ENCODE peak calls at places on chromosomes 12 and 14, in four cellular contexts. One of them, this sample, is unnamed.

GRCh38 chr12:12474931-12475485 is 87.7 kb downstream of the DUSP16 start:
- DNase-seq in OCI-LY7: no peak
- DNase-seq in stimulated activated CD8-positive, alpha-beta memory T cell treated with anti-CD3 and anti-CD28 coated beads, Interleukin-4, amount 100 ng/mL, for 24 hours: peak
- DNase-seq in T-helper 17 cell: peak
- DNase-seq in this sample: no peak

GRCh38 chr14:72104011-72104613 is 171.9 kb downstream of the RGS6 start:
- DNase-seq in OCI-LY7: peak
- DNase-seq in T-helper 17 cell: no peak
- DNase-seq in stimulated activated CD8-positive, alpha-beta memory T cell treated with anti-CD3 and anti-CD28 coated beads, Interleukin-4, amount 100 ng/mL, for 24 hours: peak
- DNase-seq in this sample: no peak

GRCh38 chr12:91985002-91985767 is 160.5 kb downstream of the BTG1 start:
- DNase-seq in OCI-LY7: no peak
- DNase-seq in T-helper 17 cell: no peak
- DNase-seq in stimulated activated CD8-positive, alpha-beta memory T cell treated with anti-CD3 and anti-CD28 coated beads, Interleukin-4, amount 100 ng/mL, for 24 hours: no peak
- DNase-seq in this sample: no peak

GRCh38 chr12:70839544-70839943 is 81.0 kb downstream of the PTPRR start:
- DNase-seq in T-helper 17 cell: no peak
- DNase-seq in OCI-LY7: no peak
- DNase-seq in stimulated activated CD8-positive, alpha-beta memory T cell treated with anti-CD3 and anti-CD28 coated beads, Interleukin-4, amount 100 ng/mL, for 24 hours: no peak
- DNase-seq in this sample: no peak

GRCh38 chr12:104641862-104642261 is 185.1 kb downstream of the CHST11 start:
- DNase-seq in T-helper 17 cell: no peak
- DNase-seq in OCI-LY7: no peak
- DNase-seq in stimulated activated CD8-positive, alpha-beta memory T cell treated with anti-CD3 and anti-CD28 coated beads, Interleukin-4, amount 100 ng/mL, for 24 hours: no peak
- DNase-seq in this sample: no peak

GRCh38 chr12:52372216-52373154 is 5.2 kb upstream of the KRT85 start:
- DNase-seq in stimulated activated CD8-positive, alpha-beta memory T cell treated with anti-CD3 and anti-CD28 coated beads, Interleukin-4, amount 100 ng/mL, for 24 hours: peak
- DNase-seq in T-helper 17 cell: no peak
- DNase-seq in OCI-LY7: peak
- DNase-seq in this sample: no peak

GRCh38 chr14:42437809-42438208 is 831.1 kb downstream of the LRFN5 start:
- DNase-seq in OCI-LY7: no peak
- DNase-seq in T-helper 17 cell: no peak
- DNase-seq in stimulated activated CD8-positive, alpha-beta memory T cell treated with anti-CD3 and anti-CD28 coated beads, Interleukin-4, amount 100 ng/mL, for 24 hours: no peak
- DNase-seq in this sample: no peak

GRCh38 chr12:49340971-49341776 is 4.2 kb upstream of the C1QL4 start:
- DNase-seq in stimulated activated CD8-positive, alpha-beta memory T cell treated with anti-CD3 and anti-CD28 coated beads, Interleukin-4, amount 100 ng/mL, for 24 hours: no peak
- DNase-seq in T-helper 17 cell: no peak
- DNase-seq in OCI-LY7: no peak
- DNase-seq in this sample: no peak

GRCh38 chr12:107484219-107484618 is 201.4 kb upstream of the PWP1 start:
- DNase-seq in T-helper 17 cell: no peak
- DNase-seq in OCI-LY7: no peak
- DNase-seq in stimulated activated CD8-positive, alpha-beta memory T cell treated with anti-CD3 and anti-CD28 coated beads, Interleukin-4, amount 100 ng/mL, for 24 hours: no peak
- DNase-seq in this sample: no peak

GRCh38 chr14:30221546-30221945 is 293.9 kb upstream of the PRKD1 start:
- DNase-seq in OCI-LY7: no peak
- DNase-seq in T-helper 17 cell: no peak
- DNase-seq in stimulated activated CD8-positive, alpha-beta memory T cell treated with anti-CD3 and anti-CD28 coated beads, Interleukin-4, amount 100 ng/mL, for 24 hours: no peak
- DNase-seq in this sample: no peak

GRCh38 chr14:93747102-93747501 is 41.2 kb downstream of the PRIMA1 start:
- DNase-seq in stimulated activated CD8-positive, alpha-beta memory T cell treated with anti-CD3 and anti-CD28 coated beads, Interleukin-4, amount 100 ng/mL, for 24 hours: no peak
- DNase-seq in OCI-LY7: no peak
- DNase-seq in T-helper 17 cell: no peak
- DNase-seq in this sample: no peak

GRCh38 chr14:100291305-100292075 is 14.8 kb downstream of the SLC25A29 start:
- DNase-seq in T-helper 17 cell: no peak
- DNase-seq in stimulated activated CD8-positive, alpha-beta memory T cell treated with anti-CD3 and anti-CD28 coated beads, Interleukin-4, amount 100 ng/mL, for 24 hours: no peak
- DNase-seq in OCI-LY7: no peak
- DNase-seq in this sample: no peak

GRCh38 chr12:54688309-54689033 is 40.3 kb upstream of the DCD start:
- DNase-seq in OCI-LY7: no peak
- DNase-seq in T-helper 17 cell: no peak
- DNase-seq in stimulated activated CD8-positive, alpha-beta memory T cell treated with anti-CD3 and anti-CD28 coated beads, Interleukin-4, amount 100 ng/mL, for 24 hours: no peak
- DNase-seq in this sample: no peak

GRCh38 chr12:55720071-55720564 is at the start of gene RDH5:
- DNase-seq in T-helper 17 cell: no peak
- DNase-seq in OCI-LY7: no peak
- DNase-seq in stimulated activated CD8-positive, alpha-beta memory T cell treated with anti-CD3 and anti-CD28 coated beads, Interleukin-4, amount 100 ng/mL, for 24 hours: no peak
- DNase-seq in this sample: peak

GRCh38 chr14:95300697-95301526 is 18.8 kb downstream of the CLMN start:
- DNase-seq in T-helper 17 cell: no peak
- DNase-seq in OCI-LY7: peak
- DNase-seq in stimulated activated CD8-positive, alpha-beta memory T cell treated with anti-CD3 and anti-CD28 coated beads, Interleukin-4, amount 100 ng/mL, for 24 hours: no peak
- DNase-seq in this sample: no peak

GRCh38 chr12:108375986-108376663 is 37.0 kb upstream of the CMKLR1 start:
- DNase-seq in OCI-LY7: no peak
- DNase-seq in stimulated activated CD8-positive, alpha-beta memory T cell treated with anti-CD3 and anti-CD28 coated beads, Interleukin-4, amount 100 ng/mL, for 24 hours: no peak
- DNase-seq in T-helper 17 cell: no peak
- DNase-seq in this sample: no peak

GRCh38 chr12:121595520-121595919 is 14.7 kb upstream of the KDM2B start:
- DNase-seq in stimulated activated CD8-positive, alpha-beta memory T cell treated with anti-CD3 and anti-CD28 coated beads, Interleukin-4, amount 100 ng/mL, for 24 hours: no peak
- DNase-seq in OCI-LY7: no peak
- DNase-seq in T-helper 17 cell: no peak
- DNase-seq in this sample: no peak

GRCh38 chr12:89151536-89151935 is 200.8 kb downstream of the DUSP6 start:
- DNase-seq in T-helper 17 cell: no peak
- DNase-seq in stimulated activated CD8-positive, alpha-beta memory T cell treated with anti-CD3 and anti-CD28 coated beads, Interleukin-4, amount 100 ng/mL, for 24 hours: no peak
- DNase-seq in OCI-LY7: no peak
- DNase-seq in this sample: no peak

GRCh38 chr14:22526210-22526609 is 62.8 kb downstream of the DAD1 start:
- DNase-seq in T-helper 17 cell: no peak
- DNase-seq in OCI-LY7: no peak
- DNase-seq in stimulated activated CD8-positive, alpha-beta memory T cell treated with anti-CD3 and anti-CD28 coated beads, Interleukin-4, amount 100 ng/mL, for 24 hours: no peak
- DNase-seq in this sample: no peak

GRCh38 chr12:116442981-116443380 is 116.2 kb upstream of the MAP1LC3B2 start:
- DNase-seq in OCI-LY7: no peak
- DNase-seq in stimulated activated CD8-positive, alpha-beta memory T cell treated with anti-CD3 and anti-CD28 coated beads, Interleukin-4, amount 100 ng/mL, for 24 hours: no peak
- DNase-seq in T-helper 17 cell: no peak
- DNase-seq in this sample: no peak

GRCh38 chr12:66210840-66211239 is 21.8 kb downstream of the IRAK3 start:
- DNase-seq in stimulated activated CD8-positive, alpha-beta memory T cell treated with anti-CD3 and anti-CD28 coated beads, Interleukin-4, amount 100 ng/mL, for 24 hours: no peak
- DNase-seq in OCI-LY7: no peak
- DNase-seq in T-helper 17 cell: no peak
- DNase-seq in this sample: no peak

GRCh38 chr12:34402899-34403705 is 380.8 kb downstream of the ALG10 start:
- DNase-seq in stimulated activated CD8-positive, alpha-beta memory T cell treated with anti-CD3 and anti-CD28 coated beads, Interleukin-4, amount 100 ng/mL, for 24 hours: no peak
- DNase-seq in OCI-LY7: no peak
- DNase-seq in T-helper 17 cell: peak
- DNase-seq in this sample: no peak

GRCh38 chr14:33967138-33967537 is 16.3 kb upstream of the EGLN3 start:
- DNase-seq in stimulated activated CD8-positive, alpha-beta memory T cell treated with anti-CD3 and anti-CD28 coated beads, Interleukin-4, amount 100 ng/mL, for 24 hours: no peak
- DNase-seq in OCI-LY7: no peak
- DNase-seq in T-helper 17 cell: no peak
- DNase-seq in this sample: no peak